ENCODE peak calls at places on chromosomes 2 and 18, in four cellular contexts. P, D, G and J are unnamed samples.

GRCh38 chr18:77141401-77142118 is 9.0 kb upstream of the MBP start:
- DNase-seq in P (no peak), D (no peak), G (no peak), J (no peak)

GRCh38 chr2:126776701-126777619 is 121.0 kb downstream of the GYPC start:
- DNase-seq in P (peak), D (peak), G (peak), J (no peak)

GRCh38 chr2:443754-444153 is 155.9 kb upstream of the ALKAL2 start:
- DNase-seq in P (no peak), D (no peak), G (no peak), J (no peak)

GRCh38 chr2:144403940-144404339 is 116.0 kb downstream of the ZEB2 start:
- DNase-seq in P (no peak), D (no peak), G (no peak), J (no peak)

GRCh38 chr18:55405655-55406373 is 182.2 kb downstream of the TCF4 start:
- DNase-seq in P (no peak), D (peak), G (no peak), J (no peak)

GRCh38 chr2:47520825-47521665 is 118.1 kb downstream of the MSH2 start:
- DNase-seq in P (peak), D (no peak), G (peak), J (no peak)

GRCh38 chr18:48153641-48154481 is 223.4 kb upstream of the SMAD2 start:
- DNase-seq in P (no peak), D (no peak), G (no peak), J (no peak)

GRCh38 chr18:79458131-79458838 is 62.6 kb downstream of the NFATC1 start:
- DNase-seq in P (no peak), D (no peak), G (peak), J (no peak)

GRCh38 chr2:166092889-166093288 is 34.9 kb downstream of the SCN1A start:
- DNase-seq in P (no peak), D (no peak), G (no peak), J (no peak)

GRCh38 chr2:19574788-19575260 is 216.4 kb upstream of the OSR1 start:
- DNase-seq in P (no peak), D (peak), G (no peak), J (no peak)

GRCh38 chr2:196639180-196640030 is at the start of gene CCDC150:
- DNase-seq in P (peak), D (peak), G (peak), J (peak)
- TF ChIP-seq CTCF in P (no peak), D (peak), G (no peak), J (peak)

DNA sequence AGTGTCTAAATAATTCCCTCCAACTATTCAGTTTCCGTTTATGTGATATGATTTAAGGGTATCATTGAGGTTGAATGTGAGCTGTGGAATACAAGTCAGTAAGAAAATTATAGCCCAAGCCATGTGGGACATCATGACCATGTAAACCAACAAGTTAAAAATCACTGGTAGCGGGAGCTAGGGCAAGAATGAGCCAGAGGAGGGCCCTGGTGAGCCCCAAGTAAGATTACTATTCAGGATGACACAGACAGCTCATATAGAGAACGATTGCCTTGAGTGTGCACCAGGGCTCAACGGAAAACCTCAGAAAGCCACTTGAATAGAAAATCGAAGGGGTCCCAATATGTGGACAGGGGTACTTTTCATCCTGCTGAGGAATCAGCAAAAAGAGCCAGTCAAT is 87.8 kb upstream of the RBMS1 start:
- DNase-seq in P (peak), D (peak), G (peak), J (no peak)
- TF ChIP-seq CTCF in P (no peak), D (peak), G (no peak), J (peak)

GRCh38 chr18:5770176-5770575 is 125.1 kb downstream of the TMEM200C start:
- DNase-seq in P (no peak), D (no peak), G (no peak), J (no peak)
- TF ChIP-seq CTCF in P (no peak), D (no peak), G (no peak), J (no peak)

GRCh38 chr2:153819501-153819900 is 52.2 kb upstream of the GALNT13 start:
- DNase-seq in P (peak), D (peak), G (no peak), J (no peak)
- TF ChIP-seq CTCF in P (no peak), D (peak), G (no peak), J (no peak)

GRCh38 chr2:43217228-43218220 is 8.9 kb downstream of the ZFP36L2 start:
- DNase-seq in P (peak), D (peak), G (no peak), J (no peak)

GRCh38 chr2:43216629-43217028 is 9.8 kb downstream of the ZFP36L2 start:
- DNase-seq in P (no peak), D (no peak), G (no peak), J (no peak)

GRCh38 chr2:43218550-43219382 is 7.6 kb downstream of the ZFP36L2 start:
- DNase-seq in P (no peak), D (no peak), G (peak), J (peak)

GRCh38 chr2:43219383-43220228 is 6.8 kb downstream of the ZFP36L2 start:
- DNase-seq in P (peak), D (peak), G (peak), J (peak)

DNA sequence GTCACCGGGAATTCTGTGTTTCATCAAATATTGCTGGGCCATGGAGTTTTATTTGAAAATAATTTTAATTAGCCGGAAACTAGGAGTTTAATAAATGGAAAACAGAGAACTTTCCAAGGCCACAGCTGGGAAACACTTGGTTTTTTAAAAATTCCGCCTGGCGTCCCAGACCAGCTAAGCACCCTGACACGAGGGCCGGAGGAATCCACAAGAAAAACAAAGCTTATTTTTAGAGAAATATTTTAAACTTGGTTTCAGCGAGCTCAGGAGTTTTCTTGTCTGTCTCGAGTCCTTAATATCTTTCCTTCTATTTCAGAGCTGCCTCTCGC is 8.2 kb downstream of the ZFP36L2 start:
- DNase-seq in P (no peak), D (no peak), G (no peak), J (no peak)
- TF ChIP-seq CTCF in P (no peak), D (no peak), G (no peak), J (peak)

DNA sequence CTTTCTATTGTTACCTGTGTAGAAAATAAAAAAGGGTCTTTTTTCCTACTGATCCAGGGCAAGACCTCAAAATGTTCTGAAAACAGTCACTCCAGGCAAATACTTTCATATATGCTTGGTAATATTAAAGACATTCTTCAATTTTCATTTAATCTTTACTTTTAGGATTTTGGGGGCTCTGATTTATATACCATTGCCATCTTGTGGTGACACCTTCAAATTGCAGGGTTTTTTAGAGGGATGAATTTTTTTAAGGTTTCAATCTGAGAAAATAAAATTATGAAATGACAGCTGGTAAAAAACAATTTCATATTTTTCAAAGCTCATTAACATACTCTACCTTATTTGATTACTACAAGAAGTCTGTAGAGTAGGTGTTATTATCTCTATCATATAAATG is 26.8 kb downstream of the MAPK4 start:
- DNase-seq in P (no peak), D (no peak), G (no peak), J (no peak)
- TF ChIP-seq CTCF in P (no peak), D (peak), G (peak), J (peak)

DNA sequence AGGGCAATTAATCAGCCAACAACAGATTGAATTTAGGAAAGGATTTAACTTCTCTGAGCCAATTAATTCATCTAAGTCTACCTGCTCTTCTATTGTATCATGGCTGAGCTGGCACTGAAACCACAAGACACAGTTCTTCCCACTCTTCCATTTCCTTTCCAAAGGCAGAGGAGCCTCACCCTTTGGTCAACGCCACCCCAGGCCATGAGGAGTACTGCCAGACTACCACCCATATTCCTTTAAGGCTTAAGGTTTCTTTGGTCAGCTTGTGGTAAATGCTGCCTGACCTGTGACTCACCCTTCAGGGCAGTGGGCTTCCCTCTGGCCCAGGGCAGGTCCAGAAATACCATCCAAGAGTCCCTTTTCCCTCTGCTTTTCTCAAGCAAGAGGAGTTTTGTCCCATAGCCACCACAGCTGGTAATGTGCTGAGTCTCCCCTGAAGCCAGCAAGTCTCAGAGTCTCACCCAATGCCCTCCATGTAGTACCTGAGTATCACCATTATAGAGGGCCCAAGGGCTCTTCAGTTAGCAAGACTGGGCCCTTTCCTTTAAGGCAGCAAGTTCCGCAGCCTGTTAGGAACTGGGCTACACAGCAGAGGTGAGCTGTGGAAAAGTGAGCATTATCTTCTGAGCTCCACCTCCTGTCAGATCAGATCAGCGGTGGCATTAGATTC is 900.5 kb upstream of the CRIM1 start:
- DNase-seq in P (peak), D (no peak), G (no peak), J (no peak)
- TF ChIP-seq CTCF in P (no peak), D (peak), G (no peak), J (peak)

GRCh38 chr18:53101719-53102118 is 761.7 kb downstream of the DCC start:
- DNase-seq in P (no peak), D (no peak), G (no peak), J (no peak)
- TF ChIP-seq CTCF in P (no peak), D (no peak), G (no peak), J (no peak)

DNA sequence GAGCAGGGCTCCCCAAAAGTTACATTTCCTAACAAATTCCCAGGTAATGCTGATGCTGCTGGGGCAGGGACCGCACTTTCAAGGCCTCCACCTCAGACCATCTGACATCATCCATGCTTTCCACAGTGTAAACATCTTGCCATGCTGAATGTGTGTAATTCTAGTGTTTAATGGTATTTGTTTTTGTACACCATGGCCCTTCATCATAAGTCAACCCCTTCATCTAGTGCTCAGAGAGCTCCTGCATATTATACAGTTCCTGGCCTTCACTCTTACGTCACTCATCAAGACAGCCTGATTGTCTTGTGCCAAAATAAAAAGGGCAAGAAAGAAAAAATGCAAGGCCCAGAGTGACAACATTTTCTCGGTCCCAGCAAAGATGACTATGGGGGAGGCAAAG is 77.5 kb upstream of the ZFP36L2 start:
- DNase-seq in P (no peak), D (no peak), G (no peak), J (no peak)
- TF ChIP-seq CTCF in P (no peak), D (no peak), G (no peak), J (no peak)

GRCh38 chr2:10028988-10029874 is 14.1 kb upstream of the KLF11 start:
- DNase-seq in P (peak), D (peak), G (peak), J (no peak)
- TF ChIP-seq CTCF in P (no peak), D (no peak), G (no peak), J (peak)